ENCODE peak calls at places on chromosomes 6 and 20, in four cellular contexts. J, Z, K and I are unnamed samples.

GRCh38 chr6:78513856-78514255 is 353.5 kb upstream of the IRAK1BP1 start:
- DNase-seq in J (no peak), Z (no peak), K (no peak), I (no peak)

GRCh38 chr20:56875052-56875663 is 246.1 kb downstream of the TFAP2C start:
- DNase-seq in J (no peak), Z (no peak), K (no peak), I (no peak)

GRCh38 chr6:106216527-106216926 is 109.0 kb downstream of the ATG5 start:
- DNase-seq in J (no peak), Z (no peak), K (no peak), I (no peak)

GRCh38 chr6:94270040-94270689 is 850.8 kb upstream of the EPHA7 start:
- DNase-seq in J (no peak), Z (no peak), K (no peak), I (no peak)

GRCh38 chr20:23142162-23143050 is 56.3 kb upstream of the CD93 start:
- DNase-seq in J (no peak), Z (no peak), K (no peak), I (no peak)

GRCh38 chr6:165745492-165745891 is 82.5 kb upstream of the PDE10A start:
- DNase-seq in J (no peak), Z (no peak), K (no peak), I (no peak)

GRCh38 chr20:45372646-45373352 is 5.3 kb downstream of the TP53TG5 start:
- DNase-seq in J (peak; percentile 60), Z (no peak), K (no peak), I (no peak)

GRCh38 chr20:64069614-64070243 is 6.7 kb downstream of the TCEA2 start:
- DNase-seq in J (no peak), Z (no peak), K (no peak), I (no peak)

GRCh38 chr20:50248104-50248631 is 57.5 kb downstream of the CEBPB start:
- DNase-seq in J (no peak), Z (no peak), K (no peak), I (no peak)

GRCh38 chr6:134503542-134504281 is 185.8 kb upstream of the SGK1 start:
- DNase-seq in J (no peak), Z (no peak), K (no peak), I (no peak)

GRCh38 chr6:10759312-10759839 is 11.8 kb downstream of the TMEM14B start:
- DNase-seq in J (no peak), Z (no peak), K (no peak), I (peak; percentile 90)

GRCh38 chr20:49846206-49846807 is 33.7 kb downstream of the SLC9A8 start:
- DNase-seq in J (no peak), Z (peak; percentile 27), K (peak; percentile 63), I (peak; percentile 36)

GRCh38 chr6:127415096-127415495 is 44.1 kb downstream of the KIAA0408 start:
- DNase-seq in J (no peak), Z (no peak), K (no peak), I (no peak)

GRCh38 chr6:83884523-83884922 is 25.0 kb downstream of the CYB5R4 start:
- DNase-seq in J (no peak), Z (no peak), K (no peak), I (peak; percentile 45)

GRCh38 chr6:49462071-49462470 is 982 bp downstream of the MMUT start:
- DNase-seq in J (no peak), Z (no peak), K (no peak), I (no peak)

GRCh38 chr6:122789078-122789861 is at the start of gene SMPDL3A:
- DNase-seq in J (peak; percentile 72), Z (no peak), K (peak; percentile 64), I (no peak)

GRCh38 chr6:139990287-139990686 is 615.8 kb upstream of the CITED2 start:
- DNase-seq in J (no peak), Z (no peak), K (no peak), I (no peak)

GRCh38 chr6:118536478-118536877 is 11.6 kb upstream of the PLN start:
- DNase-seq in J (no peak), Z (no peak), K (no peak), I (no peak)

GRCh38 chr20:56781108-56781739 is 152.1 kb downstream of the TFAP2C start:
- DNase-seq in J (no peak), Z (no peak), K (no peak), I (no peak)

GRCh38 chr6:64012351-64013060 is 376.9 kb downstream of the PHF3 start:
- DNase-seq in J (peak; percentile 3), Z (no peak), K (no peak), I (peak; percentile 16)

GRCh38 chr6:135534773-135535380 is 37.3 kb upstream of the AHI1 start:
- DNase-seq in J (no peak), Z (no peak), K (no peak), I (no peak)

GRCh38 chr6:9334979-9335378 is 899.6 kb upstream of the SLC35B3 start:
- DNase-seq in J (no peak), Z (no peak), K (no peak), I (no peak)

GRCh38 chr20:33237989-33238388 is 2.2 kb downstream of the BPIFA1 start:
- DNase-seq in J (no peak), Z (no peak), K (no peak), I (no peak)

GRCh38 chr6:35240838-35241801 is 18.4 kb upstream of the ZNF76 start:
- DNase-seq in J (peak; percentile 51), Z (peak; percentile 73), K (peak; percentile 68), I (no peak)

GRCh38 chr20:48286571-48287551 is 501.6 kb upstream of the SULF2 start:
- DNase-seq in J (peak; percentile 13), Z (no peak), K (no peak), I (no peak)

GRCh38 chr20:59743767-59744485 is 139.6 kb downstream of the PHACTR3 start:
- DNase-seq in J (no peak), Z (no peak), K (no peak), I (no peak)

GRCh38 chr6:129370268-129370916 is 339.6 kb downstream of the ARHGAP18 start:
- DNase-seq in J (peak; percentile 6), Z (peak; percentile 33), K (peak; percentile 13), I (no peak)